ENCODE peak calls at places on chromosome 3, in four cellular contexts. Z, I, S and Q are unnamed samples.

GRCh38 chr3:123290962-123291361 is 89.2 kb downstream of the SEC22A start:
- DNase-seq in S (no peak), I (no peak), Z (no peak), Q (no peak)

GRCh38 chr3:149575213-149575961 is 82.4 kb downstream of the WWTR1 start:
- DNase-seq in I (no peak), Z (peak), S (no peak), Q (no peak)

GRCh38 chr3:41881233-41881821 is 80.6 kb downstream of the ULK4 start:
- DNase-seq in S (peak), Z (peak), I (peak), Q (no peak)

GRCh38 chr3:120602682-120603081 is 6.5 kb downstream of the NDUFB4 start:
- DNase-seq in Z (no peak), I (no peak), S (no peak), Q (no peak)

GRCh38 chr3:76871655-76872054 is 168.2 kb upstream of the ROBO2 start:
- DNase-seq in S (no peak), Z (no peak), I (no peak), Q (no peak)

GRCh38 chr3:142952272-142953193 is 10.9 kb downstream of the PAQR9 start:
- DNase-seq in I (no peak), S (no peak), Z (no peak), Q (no peak)

GRCh38 chr3:81968628-81969027 is 207.2 kb upstream of the GBE1 start:
- DNase-seq in I (no peak), Z (no peak), S (peak), Q (no peak)

GRCh38 chr3:196186661-196187573 is 24.3 kb downstream of the ZDHHC19 start:
- DNase-seq in S (peak), I (no peak), Z (no peak), Q (peak)

GRCh38 chr3:163368168-163368567 is 1710.1 kb downstream of the SI start:
- DNase-seq in Z (no peak), S (no peak), I (no peak), Q (no peak)

GRCh38 chr3:49883992-49884391 is 14.3 kb upstream of the CAMKV start:
- DNase-seq in S (no peak), Z (no peak), I (no peak), Q (no peak)

GRCh38 chr3:62387251-62387650 is 13.9 kb upstream of the FEZF2 start:
- DNase-seq in S (no peak), Z (no peak), I (no peak), Q (no peak)

GRCh38 chr3:57956119-57956832 is 51.9 kb upstream of the FLNB start:
- DNase-seq in S (peak), Z (no peak), I (no peak), Q (no peak)
- TF ChIP-seq POLR2AphosphoS5 in S (no peak), Z (no peak), I (no peak), Q (no peak)

GRCh38 chr3:45059132-45059531 is 33.0 kb downstream of the CLEC3B start:
- DNase-seq in Z (no peak), I (no peak), S (no peak), Q (no peak)

GRCh38 chr3:45057557-45057956 is 31.5 kb downstream of the CLEC3B start:
- DNase-seq in I (no peak), Z (no peak), S (no peak), Q (no peak)

GRCh38 chr3:45055411-45056143 is 29.5 kb downstream of the CLEC3B start:
- DNase-seq in S (peak), I (peak), Z (no peak), Q (no peak)

GRCh38 chr3:45055032-45055410 is 28.9 kb downstream of the CLEC3B start:
- DNase-seq in Z (no peak), I (no peak), S (no peak), Q (no peak)

DNA sequence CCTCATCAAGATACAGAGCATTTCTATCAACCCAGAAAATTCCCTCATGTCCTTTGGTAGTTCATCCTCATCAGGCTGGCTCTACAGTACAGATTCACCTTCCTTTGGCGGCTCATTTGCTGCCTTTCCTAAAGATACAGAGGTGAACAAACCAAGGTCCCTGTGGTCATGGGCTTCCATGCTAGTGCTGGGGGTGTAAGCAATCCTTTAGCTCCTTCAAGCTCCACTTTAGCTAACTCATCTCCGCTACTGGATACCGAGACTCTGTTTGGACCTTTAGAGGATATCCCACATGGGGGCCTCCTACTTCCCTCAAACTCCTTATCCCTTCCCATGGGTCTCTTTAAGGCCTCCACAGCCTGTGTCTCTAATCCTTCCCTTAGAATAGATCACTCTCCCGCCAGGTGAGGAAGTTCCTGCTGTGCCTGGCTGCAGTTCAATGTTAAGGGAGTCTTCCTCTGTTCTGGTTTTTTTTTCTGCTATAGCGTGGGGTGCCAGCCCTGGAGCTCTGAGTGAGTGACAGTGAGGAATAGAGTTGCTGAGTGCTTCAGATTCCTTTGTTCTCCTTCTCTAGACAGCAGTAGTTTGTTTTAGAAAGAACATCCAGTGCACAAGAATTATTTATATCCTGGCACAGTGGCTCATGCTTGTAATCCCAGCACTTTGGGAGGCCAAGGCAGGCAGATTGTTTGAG is 30.7 kb downstream of the CLEC3B start:
- DNase-seq in I (no peak), S (peak), Z (no peak), Q (no peak)
- TF ChIP-seq POLR2AphosphoS5 in I (no peak), S (no peak), Z (no peak), Q (peak)

GRCh38 chr3:127787071-127787490 is 35.2 kb downstream of the MGLL start:
- DNase-seq in S (no peak), Z (no peak), I (no peak), Q (no peak)
- TF ChIP-seq POLR2AphosphoS5 in S (no peak), Z (no peak), I (no peak), Q (no peak)

GRCh38 chr3:180680097-180680430 is 775 bp upstream of the CCDC39 start:
- DNase-seq in Z (peak), S (peak), I (no peak), Q (no peak)

GRCh38 chr3:180683816-180684215 is 4.5 kb upstream of the CCDC39 start:
- DNase-seq in Z (no peak), I (no peak), S (no peak), Q (no peak)

GRCh38 chr3:180679178-180680096 is at the start of gene CCDC39:
- DNase-seq in Z (peak), I (peak), S (peak), Q (peak)

GRCh38 chr3:180678231-180678630 is 1.1 kb downstream of the CCDC39 start:
- DNase-seq in I (no peak), S (no peak), Z (no peak), Q (no peak)
- TF ChIP-seq POLR2AphosphoS5 in I (no peak), S (no peak), Z (no peak), Q (no peak)

GRCh38 chr3:71873093-71873611 is 88.2 kb upstream of the PROK2 start:
- DNase-seq in Z (no peak), I (no peak), S (peak), Q (no peak)

GRCh38 chr3:71874618-71875017 is 89.7 kb upstream of the PROK2 start:
- DNase-seq in I (no peak), Z (no peak), S (no peak), Q (no peak)

GRCh38 chr3:71876135-71876534 is 91.2 kb upstream of the PROK2 start:
- DNase-seq in Z (no peak), I (no peak), S (no peak), Q (no peak)

GRCh38 chr3:71876706-71877105 is 91.8 kb upstream of the PROK2 start:
- DNase-seq in I (no peak), S (no peak), Z (no peak), Q (no peak)

GRCh38 chr3:71875461-71875947 is 90.6 kb upstream of the PROK2 start:
- DNase-seq in Z (peak), I (peak), S (peak), Q (peak)
- TF ChIP-seq POLR2AphosphoS5 in Z (no peak), I (no peak), S (no peak), Q (no peak)

DNA sequence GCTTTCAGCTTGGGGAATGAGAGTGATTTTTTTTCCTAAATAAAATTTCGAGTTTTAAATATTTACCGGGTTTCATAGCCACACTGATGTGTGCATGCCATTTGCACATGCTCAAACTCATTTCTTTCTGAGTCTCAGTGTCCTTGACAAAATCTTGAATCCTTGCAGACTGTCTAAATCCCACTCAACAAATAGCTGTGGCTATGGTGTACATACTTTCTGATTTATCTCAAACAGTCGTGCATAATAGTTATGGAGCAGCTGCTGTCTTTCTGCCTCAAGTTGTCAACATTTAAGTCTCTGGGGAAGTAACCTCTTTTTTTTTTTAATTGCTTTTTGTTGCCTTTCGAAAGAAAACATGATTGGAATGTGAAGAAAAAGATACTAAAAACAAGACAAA is 52.8 kb upstream of the UTS2B start:
- DNase-seq in I (no peak), Z (no peak), S (no peak), Q (no peak)
- TF ChIP-seq POLR2AphosphoS5 in I (no peak), Z (no peak), S (no peak), Q (no peak)

GRCh38 chr3:51808920-51809319 is 29.9 kb upstream of the IQCF6 start:
- DNase-seq in Z (no peak), I (no peak), S (no peak), Q (no peak)
- TF ChIP-seq POLR2AphosphoS5 in Z (no peak), I (no peak), S (no peak), Q (no peak)

DNA sequence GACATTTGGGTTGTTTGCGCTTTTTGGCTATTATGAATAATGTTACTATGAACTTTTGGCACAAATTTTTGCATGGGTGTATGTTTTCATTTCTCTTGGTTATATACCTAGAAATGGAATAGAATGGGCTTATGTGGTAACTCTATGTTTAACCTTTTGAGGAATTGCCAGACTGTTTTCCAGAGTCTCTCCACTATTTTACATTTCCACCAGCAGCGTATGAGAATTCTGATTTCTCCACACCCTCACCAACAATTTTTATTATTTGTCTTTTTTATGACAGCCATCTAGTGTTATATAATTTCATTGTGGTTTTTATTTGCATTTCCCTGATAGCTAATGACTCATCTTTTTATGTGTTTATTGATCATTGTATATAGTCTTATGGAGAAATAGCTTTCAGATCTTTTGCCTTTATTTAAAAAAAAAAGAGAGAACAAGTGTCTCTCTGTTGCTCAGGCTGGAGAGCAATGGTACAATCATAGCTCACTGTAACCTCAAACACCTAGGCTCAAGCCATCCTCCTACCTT is 247.2 kb downstream of the OPA1 start:
- DNase-seq in I (no peak), Z (no peak), S (no peak), Q (no peak)
- TF ChIP-seq POLR2AphosphoS5 in I (no peak), Z (no peak), S (no peak), Q (no peak)

DNA sequence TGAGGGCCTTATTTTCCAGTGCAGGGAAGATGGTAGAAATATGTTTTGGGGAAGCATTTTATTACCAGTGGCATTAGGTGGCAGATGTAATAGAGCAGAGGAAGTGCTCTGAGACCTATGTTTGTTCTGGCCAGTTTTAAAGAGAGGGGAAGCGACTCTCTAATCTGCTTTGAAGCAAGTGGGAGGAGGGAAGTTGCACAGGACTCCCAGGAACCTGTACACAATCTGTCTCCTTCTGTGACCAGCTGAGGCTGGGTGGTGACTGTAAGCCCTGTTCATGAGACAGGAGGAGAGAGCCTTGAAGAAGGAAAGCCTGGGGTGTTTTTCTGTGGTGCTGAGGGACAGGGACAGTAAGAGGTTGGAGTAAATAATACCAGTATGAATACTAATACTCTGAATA is 60.5 kb downstream of the LPP start:
- DNase-seq in I (no peak), S (no peak), Z (no peak), Q (no peak)
- TF ChIP-seq POLR2AphosphoS5 in I (no peak), S (no peak), Z (no peak), Q (no peak)